ENCODE peak calls at places on chromosomes 11 and 22, in seven cellular contexts. I is fibroblast of the conjunctiva; G is naive thymus-derived CD4-positive, alpha-beta T cell; H is activated CD4-positive, alpha-beta memory T cell treated with anti-CD3 and anti-CD28 coated beads for 36 hours; K is T-cell; C is activated CD4-positive, alpha-beta T cell treated with anti-CD3 and anti-CD28 coated beads, Interleukin-2, amount 50 U/mL, for 1 hour; J is colonic mucosa. Q is an unnamed sample.

GRCh38 chr11:109864161-109864661 is 229.0 kb upstream of the ZC3H12C start:
- DNase-seq in G (no peak), K (no peak), I (no peak), C (no peak), J (no peak), H (peak; percentile 12), Q (no peak)

GRCh38 chr22:29263791-29264216 is 4.0 kb downstream of the RHBDD3 start:
- DNase-seq in G (no peak), I (no peak), H (no peak), K (no peak), J (no peak), C (no peak), Q (no peak)

GRCh38 chr11:78646564-78647185 is 72.0 kb upstream of the NARS2 start:
- DNase-seq in J (peak; percentile 73), I (peak; percentile 14), H (peak; percentile 72), G (no peak), C (peak; percentile 45), K (peak; percentile 16), Q (peak; percentile 65)

GRCh38 chr22:37998543-37998942 is 14.2 kb upstream of the SOX10 start:
- DNase-seq in J (no peak), G (no peak), K (no peak), H (no peak), C (no peak), I (no peak), Q (no peak)

GRCh38 chr22:25404923-25405853 is 159.3 kb upstream of the GRK3 start:
- DNase-seq in C (peak; percentile 53), J (peak; percentile 83), I (no peak), G (peak; percentile 44), K (peak; percentile 49), H (peak; percentile 74), Q (peak; percentile 84)

GRCh38 chr11:1479678-1480118 is 6.9 kb downstream of the MOB2 start:
- DNase-seq in K (no peak), H (no peak), G (no peak), J (no peak), C (no peak), I (no peak), Q (no peak)

GRCh38 chr22:50185384-50186087 is at the start of gene TRABD:
- DNase-seq in H (peak; percentile 93), K (peak; percentile 85), I (peak; percentile 67), J (peak; percentile 86), C (peak; percentile 86), G (peak; percentile 86), Q (peak; percentile 91)

GRCh38 chr11:27331984-27332383 is 31.0 kb downstream of the CCDC34 start:
- DNase-seq in I (no peak), K (no peak), J (no peak), H (no peak), C (no peak), G (no peak), Q (no peak)

GRCh38 chr11:133911169-133911568 is 45.6 kb downstream of the IGSF9B start:
- DNase-seq in H (no peak), J (no peak), I (no peak), K (no peak), G (no peak), C (no peak), Q (no peak)

GRCh38 chr11:46129133-46129532 is 7.9 kb upstream of the PHF21A start:
- DNase-seq in G (no peak), C (no peak), H (no peak), K (no peak), J (no peak), I (no peak), Q (no peak)

GRCh38 chr11:17531071-17531817 is 13.0 kb downstream of the USH1C start:
- DNase-seq in K (no peak), G (no peak), I (no peak), C (peak; percentile 5), H (no peak), J (no peak), Q (no peak)

GRCh38 chr22:49011769-49012598 is 815.7 kb downstream of the BRD1 start:
- DNase-seq in H (no peak), J (peak; percentile 11), G (no peak), C (no peak), K (no peak), I (no peak), Q (no peak)

Q was measured in activated naive CD4-positive, alpha-beta T cell treated with anti-CD3 and anti-CD28 coated beads, Interleukin-2, amount 10 ng/mL, durations not matched to agents 7 days and 5 days.